ENCODE peak calls at places on chromosomes 7 and 10, in eight cellular contexts. S is sigmoid colon, I is right atrium auricular region, V is uterus, P is psoas muscle, W is pancreas, Z is H1, K is stomach. Y is an unnamed sample.

GRCh38 chr7:104857458-104858425 is 156.3 kb upstream of the KMT2E start:
- DNase-seq in S (no peak), I (no peak), V (no peak), P (no peak), W (no peak), Z (no peak), K (no peak), Y (no peak)

GRCh38 chr10:121332829-121333765 is 265.1 kb downstream of the FGFR2 start:
- DNase-seq in S (no peak), I (no peak), V (no peak), P (no peak), W (no peak), Z (no peak), K (no peak), Y (no peak)

GRCh38 chr7:150685219-150686029 is at the start of gene GIMAP2:
- DNase-seq in S (no peak), I (no peak), V (no peak), P (no peak), W (no peak), Z (no peak), K (no peak), Y (no peak)

GRCh38 chr10:30022590-30022989 is 36.8 kb downstream of the JCAD start:
- DNase-seq in S (no peak), I (no peak), V (no peak), P (no peak), W (no peak), Z (no peak), K (no peak), Y (no peak)

GRCh38 chr7:49638166-49638565 is 135.3 kb upstream of the VWC2 start:
- DNase-seq in S (no peak), I (peak; percentile 61), V (no peak), P (no peak), W (no peak), Z (no peak), K (no peak), Y (no peak)

GRCh38 chr10:30151581-30152389 is 92.4 kb upstream of the JCAD start:
- DNase-seq in S (no peak), I (peak; percentile 84), V (peak; percentile 16), P (no peak), W (no peak), Z (peak; percentile 48), K (no peak), Y (no peak)

GRCh38 chr10:112906945-112907344 is 43.1 kb upstream of the TCF7L2 start:
- DNase-seq in S (no peak), I (no peak), V (no peak), P (no peak), W (no peak), Z (no peak), K (no peak), Y (no peak)

GRCh38 chr10:117673611-117674010 is 131.1 kb downstream of the EMX2 start:
- DNase-seq in S (no peak), I (no peak), V (no peak), P (no peak), W (no peak), Z (no peak), K (no peak), Y (no peak)

GRCh38 chr10:132538031-132538789 is 623 bp downstream of the INPP5A start:
- DNase-seq in S (peak; percentile 80), I (no peak), V (peak; percentile 55), P (peak; percentile 67), W (no peak), Z (no peak), K (peak; percentile 26), Y (no peak)

GRCh38 chr10:74213571-74214162 is 62.6 kb downstream of the ADK start:
- DNase-seq in S (no peak), I (no peak), V (no peak), P (no peak), W (no peak), Z (no peak), K (no peak), Y (no peak)

GRCh38 chr10:86312701-86313270 is 53.8 kb downstream of the GRID1 start:
- DNase-seq in S (peak; percentile 30), I (no peak), V (no peak), P (no peak), W (no peak), Z (no peak), K (no peak), Y (no peak)

GRCh38 chr7:24660541-24660940 is 87.3 kb downstream of the PALS2 start:
- DNase-seq in S (no peak), I (no peak), V (no peak), P (no peak), W (no peak), Z (no peak), K (no peak), Y (no peak)

GRCh38 chr10:109726473-109726872 is 196.8 kb downstream of the XPNPEP1 start:
- DNase-seq in S (no peak), I (no peak), V (no peak), P (no peak), W (no peak), Z (no peak), K (no peak), Y (no peak)

GRCh38 chr7:37590824-37591223 is 92.7 kb upstream of the GPR141 start:
- DNase-seq in S (no peak), I (no peak), V (no peak), P (no peak), W (no peak), Z (no peak), K (no peak), Y (no peak)

GRCh38 chr10:124142296-124142853 is 49.0 kb upstream of the CHST15 start:
- DNase-seq in S (peak; percentile 37), I (no peak), V (no peak), P (no peak), W (no peak), Z (no peak), K (no peak), Y (no peak)

GRCh38 chr7:135745702-135746312 is 2.8 kb downstream of the FAM180A start:
- DNase-seq in S (peak; percentile 90), I (peak; percentile 90), V (peak; percentile 82), P (peak; percentile 68), W (peak; percentile 11), Z (no peak), K (no peak), Y (peak; percentile 6)

GRCh38 chr7:90173127-90173844 is 19.0 kb downstream of the STEAP1 start:
- DNase-seq in S (no peak), I (no peak), V (no peak), P (no peak), W (no peak), Z (no peak), K (no peak), Y (no peak)

GRCh38 chr7:80313716-80314115 is 179.1 kb downstream of the GNAI1 start:
- DNase-seq in S (no peak), I (no peak), V (no peak), P (no peak), W (no peak), Z (no peak), K (no peak), Y (no peak)

GRCh38 chr10:12243860-12244620 is 48.1 kb downstream of the CDC123 start:
- DNase-seq in S (no peak), I (no peak), V (no peak), P (no peak), W (no peak), Z (no peak), K (no peak), Y (no peak)

GRCh38 chr7:158821173-158822021 is 7.9 kb downstream of the ESYT2 start:
- DNase-seq in S (no peak), I (no peak), V (no peak), P (no peak), W (no peak), Z (peak; percentile 44), K (no peak), Y (no peak)

GRCh38 chr7:155862516-155863257 is 50.4 kb upstream of the SHH start:
- DNase-seq in S (peak; percentile 45), I (no peak), V (no peak), P (no peak), W (no peak), Z (peak; percentile 48), K (peak; percentile 23), Y (no peak)

DNA sequence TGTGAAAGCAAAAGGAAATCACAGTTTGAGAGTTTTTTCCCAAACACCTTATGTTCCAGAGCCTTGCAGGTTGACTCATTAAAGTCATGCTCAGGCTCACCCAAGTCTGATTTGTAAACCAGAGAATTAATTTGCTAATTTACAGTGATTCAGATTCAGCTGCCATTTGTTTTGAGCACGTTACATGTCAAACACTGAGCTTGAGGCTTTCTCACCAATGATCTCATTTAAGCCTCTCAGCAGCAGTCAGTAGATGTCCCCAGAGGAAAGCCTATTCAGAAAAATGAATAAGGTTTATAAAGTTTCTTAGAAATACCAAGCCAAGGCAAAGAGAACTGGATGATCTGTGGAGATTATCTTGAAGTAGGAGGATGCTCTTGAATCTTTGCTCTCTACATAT is 420.4 kb downstream of the HTR7 start:
- DNase-seq in S (no peak), I (no peak), V (no peak), P (no peak), W (no peak), Z (no peak), K (no peak), Y (no peak)
- TF ChIP-seq CTCF in S (no peak), I (no peak), V (no peak), P (no peak), W (no peak), Z (no peak), K (no peak), Y (no peak)

GRCh38 chr7:96182424-96183158 is 139.3 kb downstream of the SLC25A13 start:
- DNase-seq in S (no peak), I (no peak), V (no peak), P (no peak), W (no peak), Z (no peak), K (no peak), Y (no peak)
- H3K36me3 ChIP-seq in S (peaks cover 13% of the 10 kb centered on the region), I (peaks cover 30% of the 10 kb centered on the region), V (no peaks in the 10 kb centered on the region), P (peaks cover 85% of the 10 kb centered on the region), W (no peaks in the 10 kb centered on the region), Z (peaks cover 6% of the 10 kb centered on the region), K (peaks cover 64% of the 10 kb centered on the region), Y (peaks cover 5% of the 10 kb centered on the region)

DNA sequence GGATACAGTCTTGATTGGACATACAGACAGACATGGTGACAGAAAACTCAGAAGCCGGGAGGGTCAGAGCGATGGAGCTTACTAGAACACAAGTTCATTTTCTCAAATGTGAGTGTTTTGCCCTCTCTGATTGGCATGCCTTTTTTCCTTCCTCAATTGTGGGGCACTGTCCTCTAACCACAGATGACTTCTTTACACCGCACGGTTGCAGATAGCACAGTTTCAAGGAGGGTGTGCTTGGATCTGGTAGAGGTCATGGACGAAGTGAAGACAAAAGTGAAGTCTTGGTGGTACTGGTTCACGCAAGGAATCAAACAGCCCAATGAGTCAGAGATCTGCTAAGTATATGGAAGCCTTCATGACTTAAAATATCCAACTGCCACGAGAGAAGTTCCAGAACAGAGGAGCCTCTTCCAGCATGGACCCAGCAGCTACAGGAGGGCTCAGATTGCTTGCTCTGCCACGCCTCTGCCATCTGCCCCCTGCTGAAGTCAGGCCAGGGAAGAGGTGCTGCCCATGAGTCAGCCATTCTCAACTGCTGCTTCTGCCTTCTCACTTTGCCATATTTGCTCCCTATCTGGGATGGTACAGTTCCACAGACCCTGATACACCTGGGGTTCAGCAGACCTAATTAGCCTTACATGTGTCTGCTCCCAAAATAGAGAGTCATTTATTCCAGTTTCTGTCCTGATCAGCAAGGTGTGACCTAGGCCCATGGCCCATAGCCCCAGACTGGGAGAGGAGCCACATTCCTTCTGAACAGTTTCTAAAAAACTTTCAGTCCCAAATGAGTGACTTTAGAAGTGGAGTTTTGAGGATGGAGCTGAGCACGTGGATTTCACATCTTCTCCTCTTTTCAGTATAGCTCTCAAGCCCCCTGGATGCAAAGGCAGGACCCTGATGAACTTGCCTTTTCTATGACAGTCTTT is 413.8 kb downstream of the KCNMA1 start:
- DNase-seq in S (peak; percentile 75), I (no peak), V (no peak), P (peak; percentile 71), W (no peak), Z (no peak), K (no peak), Y (no peak)
- H3K4me1 ChIP-seq in S (no peaks in the 10 kb centered on the region), I (no peaks in the 10 kb centered on the region), V (no peaks in the 10 kb centered on the region), P (peaks cover 21% of the 10 kb centered on the region), W (no peaks in the 10 kb centered on the region), Z (no peaks in the 10 kb centered on the region), K (peaks cover 10% of the 10 kb centered on the region), Y (no peaks in the 10 kb centered on the region)

GRCh38 chr7:46493196-46493595 is 572.1 kb upstream of the IGFBP3 start:
- DNase-seq in S (no peak), I (no peak), V (no peak), P (no peak), W (no peak), Z (no peak), K (no peak), Y (no peak)
- TF ChIP-seq CTCF in S (no peak), I (no peak), V (no peak), P (no peak), W (no peak), Z (no peak), K (no peak), Y (no peak)

Y was measured in esophagus squamous epithelium.